ENCODE peak calls at places on chromosomes 5 and 9, in eight cellular contexts. U, B, F, K, E, O, L and H are unnamed samples.

GRCh38 chr9:112753725-112754124 is 3.2 kb downstream of the SNX30 start:
- DNase-seq in U (no peak), B (no peak), F (peak), K (peak), E (no peak), O (peak), L (no peak), H (no peak)

GRCh38 chr5:23071682-23072081 is 218.5 kb upstream of the CDH12 start:
- DNase-seq in U (no peak), B (no peak), F (no peak), K (no peak), E (no peak), O (no peak), L (no peak), H (no peak)

GRCh38 chr5:57889558-57889957 is 406.9 kb upstream of the ACTBL2 start:
- DNase-seq in U (no peak), B (no peak), F (peak), K (peak), E (no peak), O (peak), L (no peak), H (peak)

GRCh38 chr5:33854733-33855151 is 37.0 kb downstream of the ADAMTS12 start:
- DNase-seq in U (no peak), B (no peak), F (peak), K (peak), E (no peak), O (peak), L (no peak), H (peak)

GRCh38 chr9:123724211-123724831 is 205.6 kb downstream of the DENND1A start:
- DNase-seq in U (no peak), B (no peak), F (peak), K (peak), E (no peak), O (no peak), L (no peak), H (peak)

GRCh38 chr5:35762368-35762767 is 94.3 kb upstream of the IL7R start:
- DNase-seq in U (no peak), B (no peak), F (no peak), K (no peak), E (no peak), O (no peak), L (no peak), H (no peak)

GRCh38 chr9:16559418-16560188 is 310.9 kb downstream of the BNC2 start:
- DNase-seq in U (no peak), B (no peak), F (no peak), K (no peak), E (no peak), O (no peak), L (no peak), H (no peak)

GRCh38 chr5:38613475-38613874 is 57.0 kb upstream of the LIFR start:
- DNase-seq in U (no peak), B (no peak), F (no peak), K (no peak), E (no peak), O (no peak), L (no peak), H (no peak)

GRCh38 chr9:121483049-121483448 is 16.6 kb downstream of the GGTA1 start:
- DNase-seq in U (no peak), B (no peak), F (no peak), K (no peak), E (no peak), O (no peak), L (no peak), H (no peak)

GRCh38 chr9:34513567-34514214 is 9.1 kb downstream of the ENHO start:
- DNase-seq in U (peak), B (no peak), F (peak), K (peak), E (no peak), O (no peak), L (peak), H (no peak)

GRCh38 chr5:113162208-113162607 is 185.6 kb downstream of the DCP2 start:
- DNase-seq in U (no peak), B (no peak), F (no peak), K (no peak), E (no peak), O (peak), L (no peak), H (no peak)

GRCh38 chr9:83992407-83992806 is 11.8 kb downstream of the RMI1 start:
- DNase-seq in U (no peak), B (no peak), F (no peak), K (no peak), E (no peak), O (no peak), L (no peak), H (no peak)

GRCh38 chr9:84671651-84672467 is 2.3 kb downstream of the NTRK2 start:
- DNase-seq in U (no peak), B (no peak), F (no peak), K (no peak), E (no peak), O (no peak), L (no peak), H (no peak)

GRCh38 chr5:83856898-83857297 is 136.2 kb upstream of the HAPLN1 start:
- DNase-seq in U (no peak), B (no peak), F (no peak), K (no peak), E (no peak), O (no peak), L (no peak), H (no peak)

GRCh38 chr5:112563169-112563826 is 144.2 kb upstream of the EPB41L4A start:
- DNase-seq in U (no peak), B (no peak), F (no peak), K (no peak), E (no peak), O (no peak), L (peak), H (no peak)

GRCh38 chr9:70600479-70600878 is 186.0 kb upstream of the KLF9 start:
- DNase-seq in U (no peak), B (no peak), F (peak), K (peak), E (no peak), O (peak), L (no peak), H (peak)

GRCh38 chr9:20407013-20407412 is 215.3 kb downstream of the MLLT3 start:
- DNase-seq in U (no peak), B (no peak), F (no peak), K (no peak), E (no peak), O (no peak), L (no peak), H (no peak)

GRCh38 chr9:77015291-77016048 is 4.0 kb upstream of the FOXB2 start:
- DNase-seq in U (no peak), B (no peak), F (no peak), K (peak), E (no peak), O (no peak), L (no peak), H (no peak)

GRCh38 chr9:84315278-84315877 is 25.2 kb downstream of the SLC28A3 start:
- DNase-seq in U (peak), B (peak), F (peak), K (peak), E (peak), O (peak), L (peak), H (peak)

GRCh38 chr9:122225323-122226141 is 3.2 kb downstream of the LHX6 start:
- DNase-seq in U (peak), B (no peak), F (no peak), K (no peak), E (no peak), O (no peak), L (no peak), H (no peak)

GRCh38 chr9:137502008-137502913 is 43.1 kb upstream of the NSMF start:
- DNase-seq in U (no peak), B (no peak), F (no peak), K (no peak), E (no peak), O (no peak), L (no peak), H (no peak)